ENCODE peak calls at places on chromosomes 13 and 19, in seven cellular contexts. P is left ventricle myocardium inferior, U is iris pigment epithelial cell, J is breast epithelium, D is ELF-1, Y is GF-D8, A is fibroblast of lung. K is an unnamed sample.

GRCh38 chr19:18645035-18645511 is 8.2 kb downstream of the KLHL26 start:
- DNase-seq in P (no peak), U (no peak), J (peak; percentile 32), D (no peak), Y (no peak), A (no peak), K (no peak)

GRCh38 chr19:32519023-32519422 is 62.0 kb upstream of the PDCD5 start:
- DNase-seq in P (no peak), U (no peak), J (no peak), D (no peak), Y (no peak), A (no peak), K (no peak)

GRCh38 chr13:93029536-93029935 is 197.1 kb upstream of the GPC6 start:
- DNase-seq in P (no peak), U (no peak), J (no peak), D (no peak), Y (no peak), A (peak; percentile 29), K (peak; percentile 5)

GRCh38 chr19:2315818-2316353 is 7.9 kb upstream of the LINGO3 start:
- DNase-seq in P (peak; percentile 61), U (peak; percentile 61), J (no peak), D (peak; percentile 79), Y (peak; percentile 69), A (peak; percentile 63), K (no peak)

GRCh38 chr13:39317284-39317683 is 279.0 kb downstream of the NHLRC3 start:
- DNase-seq in P (peak; percentile 37), U (peak; percentile 79), J (no peak), D (no peak), Y (no peak), A (peak; percentile 88), K (peak; percentile 34)

GRCh38 chr19:49823472-49823871 is 5.4 kb downstream of the MED25 start:
- DNase-seq in P (no peak), U (no peak), J (no peak), D (no peak), Y (no peak), A (no peak), K (no peak)

GRCh38 chr19:13693933-13694332 is 70.4 kb upstream of the MRI1 start:
- DNase-seq in P (no peak), U (no peak), J (no peak), D (peak; percentile 80), Y (no peak), A (no peak), K (no peak)

GRCh38 chr13:28586585-28587540 is 72.1 kb upstream of the POMP start:
- DNase-seq in P (no peak), U (no peak), J (no peak), D (peak; percentile 97), Y (no peak), A (no peak), K (no peak)

GRCh38 chr13:20565120-20565736 is 1.7 kb upstream of the IFT88 start:
- DNase-seq in P (no peak), U (no peak), J (no peak), D (no peak), Y (no peak), A (no peak), K (peak; percentile 48)

GRCh38 chr19:35525873-35526272 is 2.2 kb downstream of the SBSN start:
- DNase-seq in P (no peak), U (no peak), J (no peak), D (no peak), Y (no peak), A (no peak), K (no peak)

GRCh38 chr13:111632906-111633305 is 312.5 kb downstream of the TEX29 start:
- DNase-seq in P (no peak), U (no peak), J (no peak), D (peak; percentile 82), Y (no peak), A (no peak), K (no peak)